ENCODE peak calls at places on chromosomes 7 and 10, in seven cellular contexts. One of them, this sample, is unnamed.

GRCh38 chr7:118629898-118630469 is 405.5 kb downstream of the ANKRD7 start:
- DNase-seq in hepatocyte: no peak
- DNase-seq in caudate nucleus: no peak
- DNase-seq in A549: no peak
- DNase-seq in coronary artery: no peak
- DNase-seq in effector memory CD4-positive, alpha-beta T cell: no peak
- DNase-seq in RWPE1: no peak
- DNase-seq in this sample: no peak

GRCh38 chr10:119896937-119897336 is 4.4 kb downstream of the SEC23IP start:
- DNase-seq in hepatocyte: peak; percentile 59
- DNase-seq in caudate nucleus: no peak
- DNase-seq in A549: peak; percentile 36
- DNase-seq in coronary artery: no peak
- DNase-seq in effector memory CD4-positive, alpha-beta T cell: no peak
- DNase-seq in RWPE1: no peak
- DNase-seq in this sample: peak; percentile 84

GRCh38 chr10:98577168-98577567 is 130.4 kb upstream of the HPS1 start:
- DNase-seq in hepatocyte: no peak
- DNase-seq in caudate nucleus: no peak
- DNase-seq in A549: no peak
- DNase-seq in coronary artery: no peak
- DNase-seq in effector memory CD4-positive, alpha-beta T cell: no peak
- DNase-seq in RWPE1: no peak
- DNase-seq in this sample: no peak

GRCh38 chr10:22761569-22762220 is 47.3 kb upstream of the PIP4K2A start:
- DNase-seq in hepatocyte: no peak
- DNase-seq in caudate nucleus: no peak
- DNase-seq in A549: no peak
- DNase-seq in coronary artery: no peak
- DNase-seq in effector memory CD4-positive, alpha-beta T cell: no peak
- DNase-seq in RWPE1: no peak
- DNase-seq in this sample: no peak

GRCh38 chr10:119671381-119671780 is 20.2 kb downstream of the BAG3 start:
- DNase-seq in hepatocyte: no peak
- DNase-seq in caudate nucleus: no peak
- DNase-seq in A549: no peak
- DNase-seq in coronary artery: no peak
- DNase-seq in effector memory CD4-positive, alpha-beta T cell: no peak
- DNase-seq in RWPE1: no peak
- DNase-seq in this sample: no peak

GRCh38 chr10:79260803-79261740 is 86.2 kb upstream of the PPIF start:
- DNase-seq in hepatocyte: peak; percentile 74
- DNase-seq in caudate nucleus: no peak
- DNase-seq in A549: no peak
- DNase-seq in coronary artery: no peak
- DNase-seq in effector memory CD4-positive, alpha-beta T cell: no peak
- DNase-seq in RWPE1: no peak
- DNase-seq in this sample: no peak

GRCh38 chr10:4519691-4520402 is 306.2 kb upstream of the AKR1E2 start:
- DNase-seq in hepatocyte: no peak
- DNase-seq in caudate nucleus: no peak
- DNase-seq in A549: peak; percentile 25
- DNase-seq in coronary artery: no peak
- DNase-seq in effector memory CD4-positive, alpha-beta T cell: no peak
- DNase-seq in RWPE1: peak; percentile 76
- DNase-seq in this sample: no peak

GRCh38 chr10:88064608-88065383 is 201.4 kb downstream of the PTEN start:
- DNase-seq in hepatocyte: peak; percentile 45
- DNase-seq in caudate nucleus: no peak
- DNase-seq in A549: no peak
- DNase-seq in coronary artery: no peak
- DNase-seq in effector memory CD4-positive, alpha-beta T cell: no peak
- DNase-seq in RWPE1: no peak
- DNase-seq in this sample: peak; percentile 49

GRCh38 chr7:101817031-101817929 is at the start of gene CUX1:
- DNase-seq in hepatocyte: peak; percentile 60
- DNase-seq in caudate nucleus: no peak
- DNase-seq in A549: peak; percentile 60
- DNase-seq in coronary artery: no peak
- DNase-seq in effector memory CD4-positive, alpha-beta T cell: no peak
- DNase-seq in RWPE1: no peak
- DNase-seq in this sample: peak; percentile 90

GRCh38 chr7:149853157-149853556 is 15.0 kb downstream of the ZNF862 start:
- DNase-seq in hepatocyte: no peak
- DNase-seq in caudate nucleus: no peak
- DNase-seq in A549: no peak
- DNase-seq in coronary artery: no peak
- DNase-seq in effector memory CD4-positive, alpha-beta T cell: no peak
- DNase-seq in RWPE1: no peak
- DNase-seq in this sample: no peak

GRCh38 chr10:5317547-5318107 is 47.1 kb upstream of the UCN3 start:
- DNase-seq in hepatocyte: no peak
- DNase-seq in caudate nucleus: no peak
- DNase-seq in A549: peak; percentile 85
- DNase-seq in coronary artery: no peak
- DNase-seq in effector memory CD4-positive, alpha-beta T cell: peak; percentile 22
- DNase-seq in RWPE1: peak; percentile 93
- DNase-seq in this sample: no peak

GRCh38 chr10:34540492-34540891 is 274.6 kb downstream of the PARD3 start:
- DNase-seq in hepatocyte: no peak
- DNase-seq in caudate nucleus: no peak
- DNase-seq in A549: no peak
- DNase-seq in coronary artery: no peak
- DNase-seq in effector memory CD4-positive, alpha-beta T cell: no peak
- DNase-seq in RWPE1: no peak
- DNase-seq in this sample: no peak

GRCh38 chr7:80942261-80943041 is 23.6 kb upstream of the SEMA3C start:
- DNase-seq in hepatocyte: peak; percentile 83
- DNase-seq in caudate nucleus: no peak
- DNase-seq in A549: peak; percentile 99
- DNase-seq in coronary artery: peak; percentile 77
- DNase-seq in effector memory CD4-positive, alpha-beta T cell: no peak
- DNase-seq in RWPE1: peak; percentile 94
- DNase-seq in this sample: no peak

GRCh38 chr7:154794147-154794780 is 208.7 kb downstream of the PAXIP1 start:
- DNase-seq in hepatocyte: peak; percentile 77
- DNase-seq in caudate nucleus: no peak
- DNase-seq in A549: no peak
- DNase-seq in coronary artery: no peak
- DNase-seq in effector memory CD4-positive, alpha-beta T cell: no peak
- DNase-seq in RWPE1: no peak
- DNase-seq in this sample: no peak

GRCh38 chr10:69861251-69862240 is 59.8 kb downstream of the COL13A1 start:
- DNase-seq in hepatocyte: peak; percentile 85
- DNase-seq in caudate nucleus: no peak
- DNase-seq in A549: peak; percentile 59
- DNase-seq in coronary artery: no peak
- DNase-seq in effector memory CD4-positive, alpha-beta T cell: no peak
- DNase-seq in RWPE1: peak; percentile 88
- DNase-seq in this sample: no peak

GRCh38 chr7:106448346-106448991 is 163.7 kb upstream of the NAMPT start:
- DNase-seq in hepatocyte: no peak
- DNase-seq in caudate nucleus: no peak
- DNase-seq in A549: peak; percentile 53
- DNase-seq in coronary artery: no peak
- DNase-seq in effector memory CD4-positive, alpha-beta T cell: no peak
- DNase-seq in RWPE1: no peak
- DNase-seq in this sample: no peak

GRCh38 chr10:43200538-43201390 is 62.5 kb downstream of the CSGALNACT2 start:
- DNase-seq in hepatocyte: no peak
- DNase-seq in caudate nucleus: no peak
- DNase-seq in A549: no peak
- DNase-seq in coronary artery: no peak
- DNase-seq in effector memory CD4-positive, alpha-beta T cell: no peak
- DNase-seq in RWPE1: no peak
- DNase-seq in this sample: no peak

GRCh38 chr7:142696456-142697179 is 52.7 kb upstream of the PRSS1 start:
- DNase-seq in hepatocyte: no peak
- DNase-seq in caudate nucleus: no peak
- DNase-seq in A549: no peak
- DNase-seq in coronary artery: no peak
- DNase-seq in effector memory CD4-positive, alpha-beta T cell: no peak
- DNase-seq in RWPE1: no peak
- DNase-seq in this sample: no peak

GRCh38 chr10:72132854-72133253 is 44.5 kb upstream of the SPOCK2 start:
- DNase-seq in hepatocyte: no peak
- DNase-seq in caudate nucleus: no peak
- DNase-seq in A549: no peak
- DNase-seq in coronary artery: no peak
- DNase-seq in effector memory CD4-positive, alpha-beta T cell: no peak
- DNase-seq in RWPE1: no peak
- DNase-seq in this sample: no peak

GRCh38 chr7:2521952-2522591 is 2.5 kb downstream of the LFNG start:
- DNase-seq in hepatocyte: no peak
- DNase-seq in caudate nucleus: no peak
- DNase-seq in A549: peak; percentile 51
- DNase-seq in coronary artery: no peak
- DNase-seq in effector memory CD4-positive, alpha-beta T cell: peak; percentile 68
- DNase-seq in RWPE1: no peak
- DNase-seq in this sample: peak; percentile 82
- H3K27ac ChIP-seq in hepatocyte: peak overlapping the region; percentile 6
- H3K27ac ChIP-seq in caudate nucleus: peak overlapping the region; percentile 52
- H3K27ac ChIP-seq in A549: peak overlapping the region; percentile 81
- H3K27ac ChIP-seq in coronary artery: peak overlapping the region; percentile 55
- H3K27ac ChIP-seq in effector memory CD4-positive, alpha-beta T cell: peak overlapping the region; percentile 93
- H3K27ac ChIP-seq in RWPE1: peak overlapping the region; percentile 100
- H3K27ac ChIP-seq in this sample: peak overlapping the region; percentile 85

DNA sequence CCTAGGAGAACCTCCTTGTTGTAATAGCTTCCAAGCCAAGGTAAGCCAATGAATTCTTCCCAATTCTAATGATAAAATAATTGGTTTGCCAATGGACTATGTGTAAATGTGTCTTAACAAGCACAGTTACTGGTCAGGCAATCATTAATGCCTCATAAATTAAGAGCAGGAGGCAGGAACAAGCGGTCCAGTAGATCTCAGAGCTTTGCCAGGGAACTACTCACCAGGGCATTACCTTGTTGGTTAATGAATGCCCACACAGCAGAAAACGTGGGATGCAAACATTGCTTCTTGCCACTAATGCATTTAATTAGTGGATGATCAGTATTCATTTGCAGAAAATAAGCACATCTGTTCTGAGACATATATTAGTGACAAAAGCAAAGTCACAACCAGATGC is 26.7 kb upstream of the ZNF800 start:
- DNase-seq in hepatocyte: no peak
- DNase-seq in caudate nucleus: no peak
- DNase-seq in A549: no peak
- DNase-seq in coronary artery: no peak
- DNase-seq in effector memory CD4-positive, alpha-beta T cell: no peak
- DNase-seq in RWPE1: no peak
- DNase-seq in this sample: no peak
- H3K27ac ChIP-seq in hepatocyte: no peak overlapping the region
- H3K27ac ChIP-seq in caudate nucleus: no peak overlapping the region
- H3K27ac ChIP-seq in A549: no peak overlapping the region
- H3K27ac ChIP-seq in coronary artery: no peak overlapping the region
- H3K27ac ChIP-seq in effector memory CD4-positive, alpha-beta T cell: no peak overlapping the region
- H3K27ac ChIP-seq in RWPE1: no peak overlapping the region
- H3K27ac ChIP-seq in this sample: no peak overlapping the region

DNA sequence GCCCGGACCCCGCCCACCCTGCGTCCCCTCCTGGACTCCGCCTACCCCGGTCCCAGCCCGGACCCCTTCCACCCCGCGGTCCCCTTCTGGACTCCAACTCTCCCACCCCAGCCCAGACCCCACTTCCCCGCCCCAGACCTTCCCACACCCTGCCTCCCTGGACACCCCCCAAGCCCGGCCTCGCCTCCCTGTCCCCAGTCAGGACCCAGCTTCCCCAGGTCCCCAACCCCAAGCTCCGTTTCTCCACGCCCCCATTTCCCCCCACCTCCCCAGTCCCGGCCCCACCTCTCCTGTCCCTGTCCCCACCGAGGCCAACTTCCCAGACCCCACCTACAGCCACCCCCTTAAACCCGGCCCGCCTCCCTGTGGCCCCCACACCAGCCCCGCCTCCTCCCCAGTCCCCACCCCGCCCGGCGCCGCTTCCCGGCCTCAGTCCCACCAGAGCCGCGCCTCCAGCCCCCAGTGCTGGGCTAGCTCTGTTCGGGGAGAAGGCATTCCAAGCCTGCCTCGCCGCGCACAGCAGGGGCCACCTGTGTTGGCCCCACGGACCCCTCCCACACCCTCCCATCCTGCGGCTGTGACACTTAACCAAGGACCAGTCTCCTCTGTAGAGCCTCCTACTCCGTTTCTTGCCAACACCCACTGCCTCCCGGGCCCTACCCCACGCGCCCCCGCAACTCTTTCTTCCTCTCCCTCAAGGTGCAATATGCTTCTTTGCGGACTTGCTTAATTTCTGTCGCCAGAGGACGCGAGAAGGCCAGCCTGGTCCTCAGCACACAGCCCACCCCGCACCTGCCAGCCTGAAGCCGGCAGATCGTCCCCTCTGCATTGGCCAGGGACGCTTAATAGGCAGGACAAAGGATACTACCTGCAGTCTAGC is 736 bp upstream of the ITIH5 start:
- DNase-seq in hepatocyte: peak; percentile 11
- DNase-seq in caudate nucleus: no peak
- DNase-seq in A549: no peak
- DNase-seq in coronary artery: no peak
- DNase-seq in effector memory CD4-positive, alpha-beta T cell: no peak
- DNase-seq in RWPE1: no peak
- DNase-seq in this sample: no peak
- H3K27ac ChIP-seq in hepatocyte: no peak overlapping the region
- H3K27ac ChIP-seq in caudate nucleus: no peak overlapping the region
- H3K27ac ChIP-seq in A549: no peak overlapping the region
- H3K27ac ChIP-seq in coronary artery: peak overlapping the region; percentile 59
- H3K27ac ChIP-seq in effector memory CD4-positive, alpha-beta T cell: no peak overlapping the region
- H3K27ac ChIP-seq in RWPE1: no peak overlapping the region
- H3K27ac ChIP-seq in this sample: no peak overlapping the region

GRCh38 chr10:16440396-16441105 is 3.7 kb downstream of the PTER start:
- DNase-seq in hepatocyte: peak; percentile 68
- DNase-seq in caudate nucleus: no peak
- DNase-seq in A549: no peak
- DNase-seq in coronary artery: no peak
- DNase-seq in effector memory CD4-positive, alpha-beta T cell: no peak
- DNase-seq in RWPE1: peak; percentile 58
- DNase-seq in this sample: peak; percentile 45

GRCh38 chr10:16436367-16436757 is 448 bp upstream of the PTER start:
- DNase-seq in hepatocyte: peak; percentile 20
- DNase-seq in caudate nucleus: no peak
- DNase-seq in A549: no peak
- DNase-seq in coronary artery: no peak
- DNase-seq in effector memory CD4-positive, alpha-beta T cell: peak; percentile 11
- DNase-seq in RWPE1: no peak
- DNase-seq in this sample: peak; percentile 36

GRCh38 chr10:16439294-16439693 is 2.5 kb downstream of the PTER start:
- DNase-seq in hepatocyte: no peak
- DNase-seq in caudate nucleus: no peak
- DNase-seq in A549: no peak
- DNase-seq in coronary artery: no peak
- DNase-seq in effector memory CD4-positive, alpha-beta T cell: no peak
- DNase-seq in RWPE1: no peak
- DNase-seq in this sample: no peak

GRCh38 chr10:16436758-16437539 is at the start of gene PTER:
- DNase-seq in hepatocyte: peak; percentile 96
- DNase-seq in caudate nucleus: no peak
- DNase-seq in A549: peak; percentile 97
- DNase-seq in coronary artery: peak; percentile 97
- DNase-seq in effector memory CD4-positive, alpha-beta T cell: peak; percentile 95
- DNase-seq in RWPE1: peak; percentile 91
- DNase-seq in this sample: peak; percentile 99

DNA sequence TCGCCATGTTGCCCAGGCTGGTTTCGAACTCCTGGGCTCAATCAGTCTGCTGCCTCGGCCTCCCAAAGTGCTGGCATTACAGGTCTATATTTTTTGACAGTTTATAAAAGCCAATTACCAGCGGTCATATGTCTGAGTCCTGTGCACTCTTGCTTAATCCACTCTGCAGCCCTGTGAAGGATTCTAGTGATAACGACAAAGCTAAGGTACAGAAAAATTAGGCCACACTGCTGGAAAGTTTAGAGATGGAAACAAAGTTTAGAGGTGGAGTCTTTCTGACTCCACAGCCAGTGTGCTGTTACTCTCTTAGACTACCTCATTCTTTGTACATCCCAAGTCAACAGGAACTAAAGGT is 707 bp downstream of the PTER start:
- DNase-seq in hepatocyte: no peak
- DNase-seq in caudate nucleus: no peak
- DNase-seq in A549: no peak
- DNase-seq in coronary artery: no peak
- DNase-seq in effector memory CD4-positive, alpha-beta T cell: no peak
- DNase-seq in RWPE1: no peak
- DNase-seq in this sample: no peak
- H3K27ac ChIP-seq in hepatocyte: peak overlapping the region; percentile 75
- H3K27ac ChIP-seq in caudate nucleus: no peak overlapping the region
- H3K27ac ChIP-seq in A549: peak overlapping the region; percentile 84
- H3K27ac ChIP-seq in coronary artery: peak overlapping the region; percentile 16
- H3K27ac ChIP-seq in effector memory CD4-positive, alpha-beta T cell: peak overlapping the region; percentile 66
- H3K27ac ChIP-seq in RWPE1: peak overlapping the region; percentile 69
- H3K27ac ChIP-seq in this sample: peak overlapping the region; percentile 87

This sample was measured in left lung.